ENCODE peak calls at places on chromosome 4, in six cellular contexts. One of them, this sample, is unnamed.

GRCh38 chr4:158669310-158669709 is 2.4 kb downstream of the C4orf46 start:
- DNase-seq in activated B cell treated with CpG ODN at 0.5 μM for 24 hours: no peak
- DNase-seq in NB4: no peak
- DNase-seq in NCI-H2171 treated with DMSO at 0.1 percent for 48 hours: no peak
- DNase-seq in astrocyte of the hippocampus: no peak
- DNase-seq in hypothalamus: no peak
- DNase-seq in this sample: no peak

GRCh38 chr4:169115897-169116254 is 105.8 kb upstream of the CBR4 start:
- DNase-seq in NB4: no peak
- DNase-seq in NCI-H2171 treated with DMSO at 0.1 percent for 48 hours: no peak
- DNase-seq in hypothalamus: no peak
- DNase-seq in astrocyte of the hippocampus: peak; percentile 87
- DNase-seq in activated B cell treated with CpG ODN at 0.5 μM for 24 hours: no peak
- DNase-seq in this sample: peak; percentile 67

GRCh38 chr4:83340692-83341343 is 6.2 kb upstream of the HPSE start:
- DNase-seq in astrocyte of the hippocampus: no peak
- DNase-seq in activated B cell treated with CpG ODN at 0.5 μM for 24 hours: no peak
- DNase-seq in NCI-H2171 treated with DMSO at 0.1 percent for 48 hours: no peak
- DNase-seq in hypothalamus: no peak
- DNase-seq in NB4: peak; percentile 19
- DNase-seq in this sample: no peak

GRCh38 chr4:40702800-40703151 is 47.0 kb upstream of the NSUN7 start:
- DNase-seq in hypothalamus: no peak
- DNase-seq in activated B cell treated with CpG ODN at 0.5 μM for 24 hours: no peak
- DNase-seq in NB4: no peak
- DNase-seq in astrocyte of the hippocampus: no peak
- DNase-seq in NCI-H2171 treated with DMSO at 0.1 percent for 48 hours: no peak
- DNase-seq in this sample: no peak

GRCh38 chr4:8727131-8727530 is 134.6 kb downstream of the CPZ start:
- DNase-seq in NB4: no peak
- DNase-seq in hypothalamus: no peak
- DNase-seq in activated B cell treated with CpG ODN at 0.5 μM for 24 hours: no peak
- DNase-seq in astrocyte of the hippocampus: no peak
- DNase-seq in NCI-H2171 treated with DMSO at 0.1 percent for 48 hours: no peak
- DNase-seq in this sample: no peak

GRCh38 chr4:190014771-190015537 is 12.1 kb downstream of the FRG2 start:
- DNase-seq in NCI-H2171 treated with DMSO at 0.1 percent for 48 hours: no peak
- DNase-seq in astrocyte of the hippocampus: peak; percentile 28
- DNase-seq in NB4: no peak
- DNase-seq in activated B cell treated with CpG ODN at 0.5 μM for 24 hours: no peak
- DNase-seq in hypothalamus: no peak
- DNase-seq in this sample: no peak

GRCh38 chr4:2828758-2829181 is 14.9 kb upstream of the ADD1 start:
- DNase-seq in astrocyte of the hippocampus: no peak
- DNase-seq in activated B cell treated with CpG ODN at 0.5 μM for 24 hours: peak; percentile 14
- DNase-seq in NB4: no peak
- DNase-seq in NCI-H2171 treated with DMSO at 0.1 percent for 48 hours: no peak
- DNase-seq in hypothalamus: no peak
- DNase-seq in this sample: no peak

GRCh38 chr4:128517096-128517738 is 229.6 kb upstream of the PGRMC2 start:
- DNase-seq in activated B cell treated with CpG ODN at 0.5 μM for 24 hours: no peak
- DNase-seq in astrocyte of the hippocampus: no peak
- DNase-seq in NCI-H2171 treated with DMSO at 0.1 percent for 48 hours: no peak
- DNase-seq in NB4: no peak
- DNase-seq in hypothalamus: no peak
- DNase-seq in this sample: no peak

GRCh38 chr4:88743696-88744095 is 46.1 kb upstream of the NAP1L5 start:
- DNase-seq in hypothalamus: no peak
- DNase-seq in astrocyte of the hippocampus: peak; percentile 76
- DNase-seq in NB4: no peak
- DNase-seq in activated B cell treated with CpG ODN at 0.5 μM for 24 hours: no peak
- DNase-seq in NCI-H2171 treated with DMSO at 0.1 percent for 48 hours: no peak
- DNase-seq in this sample: peak; percentile 52

GRCh38 chr4:174537634-174538033 is 15.3 kb upstream of the HPGD start:
- DNase-seq in activated B cell treated with CpG ODN at 0.5 μM for 24 hours: no peak
- DNase-seq in hypothalamus: no peak
- DNase-seq in astrocyte of the hippocampus: no peak
- DNase-seq in NB4: no peak
- DNase-seq in NCI-H2171 treated with DMSO at 0.1 percent for 48 hours: no peak
- DNase-seq in this sample: no peak

GRCh38 chr4:105306158-105306781 is 159.6 kb downstream of the TET2 start:
- DNase-seq in NB4: no peak
- DNase-seq in NCI-H2171 treated with DMSO at 0.1 percent for 48 hours: no peak
- DNase-seq in activated B cell treated with CpG ODN at 0.5 μM for 24 hours: no peak
- DNase-seq in hypothalamus: no peak
- DNase-seq in astrocyte of the hippocampus: no peak
- DNase-seq in this sample: no peak

GRCh38 chr4:71209161-71209560 is 129.7 kb upstream of the SLC4A4 start:
- DNase-seq in astrocyte of the hippocampus: peak; percentile 64
- DNase-seq in NB4: no peak
- DNase-seq in NCI-H2171 treated with DMSO at 0.1 percent for 48 hours: no peak
- DNase-seq in hypothalamus: no peak
- DNase-seq in activated B cell treated with CpG ODN at 0.5 μM for 24 hours: no peak
- DNase-seq in this sample: no peak

GRCh38 chr4:128166982-128167381 is 105.9 kb downstream of the LARP1B start:
- DNase-seq in activated B cell treated with CpG ODN at 0.5 μM for 24 hours: no peak
- DNase-seq in astrocyte of the hippocampus: no peak
- DNase-seq in NCI-H2171 treated with DMSO at 0.1 percent for 48 hours: no peak
- DNase-seq in hypothalamus: no peak
- DNase-seq in NB4: no peak
- DNase-seq in this sample: no peak

GRCh38 chr4:123986268-123986798 is 589.7 kb downstream of the SPRY1 start:
- DNase-seq in activated B cell treated with CpG ODN at 0.5 μM for 24 hours: no peak
- DNase-seq in NCI-H2171 treated with DMSO at 0.1 percent for 48 hours: no peak
- DNase-seq in NB4: no peak
- DNase-seq in hypothalamus: no peak
- DNase-seq in astrocyte of the hippocampus: peak; percentile 90
- DNase-seq in this sample: peak; percentile 88

GRCh38 chr4:97761760-97762512 is 381.3 kb downstream of the STPG2 start:
- DNase-seq in astrocyte of the hippocampus: no peak
- DNase-seq in hypothalamus: no peak
- DNase-seq in activated B cell treated with CpG ODN at 0.5 μM for 24 hours: no peak
- DNase-seq in NCI-H2171 treated with DMSO at 0.1 percent for 48 hours: no peak
- DNase-seq in NB4: no peak
- DNase-seq in this sample: no peak

GRCh38 chr4:128565565-128566186 is 243.8 kb upstream of the JADE1 start:
- DNase-seq in astrocyte of the hippocampus: peak; percentile 53
- DNase-seq in activated B cell treated with CpG ODN at 0.5 μM for 24 hours: no peak
- DNase-seq in NCI-H2171 treated with DMSO at 0.1 percent for 48 hours: no peak
- DNase-seq in NB4: peak; percentile 55
- DNase-seq in hypothalamus: no peak
- DNase-seq in this sample: no peak

GRCh38 chr4:174528226-174528625 is 5.9 kb upstream of the HPGD start:
- DNase-seq in astrocyte of the hippocampus: no peak
- DNase-seq in activated B cell treated with CpG ODN at 0.5 μM for 24 hours: no peak
- DNase-seq in NCI-H2171 treated with DMSO at 0.1 percent for 48 hours: no peak
- DNase-seq in hypothalamus: no peak
- DNase-seq in NB4: peak; percentile 8
- DNase-seq in this sample: no peak

GRCh38 chr4:28443371-28443770 is 1582.7 kb downstream of the STIM2 start:
- DNase-seq in hypothalamus: no peak
- DNase-seq in activated B cell treated with CpG ODN at 0.5 μM for 24 hours: no peak
- DNase-seq in NB4: no peak
- DNase-seq in NCI-H2171 treated with DMSO at 0.1 percent for 48 hours: no peak
- DNase-seq in astrocyte of the hippocampus: no peak
- DNase-seq in this sample: no peak

GRCh38 chr4:140250989-140251552 is 97.1 kb upstream of the MAML3 start:
- DNase-seq in astrocyte of the hippocampus: no peak
- DNase-seq in NCI-H2171 treated with DMSO at 0.1 percent for 48 hours: no peak
- DNase-seq in activated B cell treated with CpG ODN at 0.5 μM for 24 hours: no peak
- DNase-seq in NB4: peak; percentile 73
- DNase-seq in hypothalamus: no peak
- DNase-seq in this sample: no peak

GRCh38 chr4:181502611-181503010 is 740.6 kb upstream of the TENM3 start:
- DNase-seq in activated B cell treated with CpG ODN at 0.5 μM for 24 hours: no peak
- DNase-seq in NCI-H2171 treated with DMSO at 0.1 percent for 48 hours: no peak
- DNase-seq in NB4: no peak
- DNase-seq in hypothalamus: no peak
- DNase-seq in astrocyte of the hippocampus: no peak
- DNase-seq in this sample: no peak

GRCh38 chr4:121706595-121707021 is 9.8 kb upstream of the ANXA5 start:
- DNase-seq in NCI-H2171 treated with DMSO at 0.1 percent for 48 hours: no peak
- DNase-seq in activated B cell treated with CpG ODN at 0.5 μM for 24 hours: no peak
- DNase-seq in NB4: peak; percentile 76
- DNase-seq in hypothalamus: no peak
- DNase-seq in astrocyte of the hippocampus: peak; percentile 84
- DNase-seq in this sample: peak; percentile 79

GRCh38 chr4:836781-837301 is 10.9 kb upstream of the CPLX1 start:
- DNase-seq in NB4: no peak
- DNase-seq in activated B cell treated with CpG ODN at 0.5 μM for 24 hours: no peak
- DNase-seq in hypothalamus: no peak
- DNase-seq in astrocyte of the hippocampus: peak; percentile 53
- DNase-seq in NCI-H2171 treated with DMSO at 0.1 percent for 48 hours: no peak
- DNase-seq in this sample: no peak

GRCh38 chr4:85489273-85489672 is 14.3 kb downstream of the ARHGAP24 start:
- DNase-seq in NB4: no peak
- DNase-seq in hypothalamus: no peak
- DNase-seq in activated B cell treated with CpG ODN at 0.5 μM for 24 hours: no peak
- DNase-seq in astrocyte of the hippocampus: no peak
- DNase-seq in NCI-H2171 treated with DMSO at 0.1 percent for 48 hours: no peak
- DNase-seq in this sample: no peak

GRCh38 chr4:121253961-121254360 is 89.8 kb upstream of the TNIP3 start:
- DNase-seq in NB4: no peak
- DNase-seq in hypothalamus: no peak
- DNase-seq in activated B cell treated with CpG ODN at 0.5 μM for 24 hours: no peak
- DNase-seq in NCI-H2171 treated with DMSO at 0.1 percent for 48 hours: no peak
- DNase-seq in astrocyte of the hippocampus: no peak
- DNase-seq in this sample: no peak

GRCh38 chr4:147409350-147409749 is 71.5 kb upstream of the EDNRA start:
- DNase-seq in activated B cell treated with CpG ODN at 0.5 μM for 24 hours: no peak
- DNase-seq in hypothalamus: no peak
- DNase-seq in astrocyte of the hippocampus: peak; percentile 15
- DNase-seq in NCI-H2171 treated with DMSO at 0.1 percent for 48 hours: no peak
- DNase-seq in NB4: no peak
- DNase-seq in this sample: peak; percentile 23

GRCh38 chr4:20603671-20604313 is 96.5 kb upstream of the PACRGL start:
- DNase-seq in astrocyte of the hippocampus: peak; percentile 28
- DNase-seq in NCI-H2171 treated with DMSO at 0.1 percent for 48 hours: no peak
- DNase-seq in hypothalamus: no peak
- DNase-seq in NB4: no peak
- DNase-seq in activated B cell treated with CpG ODN at 0.5 μM for 24 hours: no peak
- DNase-seq in this sample: peak; percentile 41

GRCh38 chr4:146211440-146211839 is 2.9 kb upstream of the REELD1 start:
- DNase-seq in astrocyte of the hippocampus: no peak
- DNase-seq in hypothalamus: no peak
- DNase-seq in activated B cell treated with CpG ODN at 0.5 μM for 24 hours: no peak
- DNase-seq in NCI-H2171 treated with DMSO at 0.1 percent for 48 hours: no peak
- DNase-seq in NB4: no peak
- DNase-seq in this sample: no peak

GRCh38 chr4:170374770-170375169 is 285.0 kb upstream of the AADAT start:
- DNase-seq in NCI-H2171 treated with DMSO at 0.1 percent for 48 hours: no peak
- DNase-seq in activated B cell treated with CpG ODN at 0.5 μM for 24 hours: no peak
- DNase-seq in astrocyte of the hippocampus: peak; percentile 4
- DNase-seq in hypothalamus: no peak
- DNase-seq in NB4: peak; percentile 51
- DNase-seq in this sample: no peak

GRCh38 chr4:184612089-184612488 is 37.2 kb downstream of the CASP3 start:
- DNase-seq in astrocyte of the hippocampus: no peak
- DNase-seq in NB4: no peak
- DNase-seq in NCI-H2171 treated with DMSO at 0.1 percent for 48 hours: no peak
- DNase-seq in hypothalamus: no peak
- DNase-seq in activated B cell treated with CpG ODN at 0.5 μM for 24 hours: no peak
- DNase-seq in this sample: no peak

GRCh38 chr4:1494416-1495315 is 88.4 kb upstream of the NKX1-1 start:
- DNase-seq in hypothalamus: no peak
- DNase-seq in NCI-H2171 treated with DMSO at 0.1 percent for 48 hours: no peak
- DNase-seq in astrocyte of the hippocampus: no peak
- DNase-seq in activated B cell treated with CpG ODN at 0.5 μM for 24 hours: no peak
- DNase-seq in NB4: peak; percentile 29
- DNase-seq in this sample: no peak

GRCh38 chr4:121658125-121658524 is 38.7 kb downstream of the ANXA5 start:
- DNase-seq in activated B cell treated with CpG ODN at 0.5 μM for 24 hours: no peak
- DNase-seq in NCI-H2171 treated with DMSO at 0.1 percent for 48 hours: no peak
- DNase-seq in astrocyte of the hippocampus: no peak
- DNase-seq in NB4: peak; percentile 3
- DNase-seq in hypothalamus: no peak
- DNase-seq in this sample: no peak

GRCh38 chr4:38570647-38571326 is 93.2 kb upstream of the KLF3 start:
- DNase-seq in astrocyte of the hippocampus: no peak
- DNase-seq in activated B cell treated with CpG ODN at 0.5 μM for 24 hours: no peak
- DNase-seq in NB4: no peak
- DNase-seq in hypothalamus: no peak
- DNase-seq in NCI-H2171 treated with DMSO at 0.1 percent for 48 hours: no peak
- DNase-seq in this sample: no peak

This sample was measured in astrocyte of the cerebellum.